ENCODE peak calls at places on chromosome 20, in four cellular contexts. One of them, this sample, is unnamed.

GRCh38 chr20:46122071-46122470 is 4.0 kb downstream of the CD40 start:
- DNase-seq in mammary epithelial cell: peak; percentile 76
- DNase-seq in prostate gland: no peak
- DNase-seq in left lung: no peak
- DNase-seq in this sample: no peak

GRCh38 chr20:40591104-40591503 is 97.9 kb downstream of the MAFB start:
- DNase-seq in prostate gland: no peak
- DNase-seq in left lung: no peak
- DNase-seq in mammary epithelial cell: peak; percentile 18
- DNase-seq in this sample: no peak

GRCh38 chr20:50169329-50169823 is 15.9 kb upstream of the PEDS1 start:
- DNase-seq in prostate gland: peak; percentile 81
- DNase-seq in left lung: peak; percentile 74
- DNase-seq in mammary epithelial cell: peak; percentile 66
- DNase-seq in this sample: no peak

GRCh38 chr20:38806855-38807655 is 1.6 kb downstream of the PPP1R16B start:
- DNase-seq in left lung: no peak
- DNase-seq in mammary epithelial cell: no peak
- DNase-seq in prostate gland: no peak
- DNase-seq in this sample: no peak

GRCh38 chr20:53894707-53895384 is 175.5 kb downstream of the BCAS1 start:
- DNase-seq in mammary epithelial cell: no peak
- DNase-seq in left lung: no peak
- DNase-seq in prostate gland: no peak
- DNase-seq in this sample: no peak

GRCh38 chr20:53752971-53753879 is 159.6 kb upstream of the ZNF217 start:
- DNase-seq in prostate gland: no peak
- DNase-seq in mammary epithelial cell: peak; percentile 66
- DNase-seq in left lung: no peak
- DNase-seq in this sample: no peak

GRCh38 chr20:30892704-30893345 is 364.6 kb upstream of the DEFB115 start:
- DNase-seq in left lung: no peak
- DNase-seq in prostate gland: no peak
- DNase-seq in mammary epithelial cell: no peak
- DNase-seq in this sample: no peak

GRCh38 chr20:976033-976432 is 26.1 kb downstream of the RSPO4 start:
- DNase-seq in prostate gland: no peak
- DNase-seq in mammary epithelial cell: no peak
- DNase-seq in left lung: no peak
- DNase-seq in this sample: no peak

GRCh38 chr20:22768266-22768665 is 183.9 kb upstream of the FOXA2 start:
- DNase-seq in prostate gland: no peak
- DNase-seq in mammary epithelial cell: no peak
- DNase-seq in left lung: no peak
- DNase-seq in this sample: no peak

GRCh38 chr20:33838035-33838864 is 27.1 kb downstream of the CHMP4B start:
- DNase-seq in mammary epithelial cell: peak; percentile 52
- DNase-seq in prostate gland: no peak
- DNase-seq in left lung: no peak
- DNase-seq in this sample: no peak

GRCh38 chr20:31863296-31864085 is 6.8 kb downstream of the DUSP15 start:
- DNase-seq in left lung: no peak
- DNase-seq in prostate gland: no peak
- DNase-seq in mammary epithelial cell: no peak
- DNase-seq in this sample: no peak

GRCh38 chr20:4375881-4376280 is 345.8 kb upstream of the PRND start:
- DNase-seq in prostate gland: no peak
- DNase-seq in left lung: peak; percentile 55
- DNase-seq in mammary epithelial cell: peak; percentile 72
- DNase-seq in this sample: no peak

GRCh38 chr20:35709269-35709668 is 10.1 kb downstream of the ROMO1 start:
- DNase-seq in prostate gland: no peak
- DNase-seq in mammary epithelial cell: no peak
- DNase-seq in left lung: no peak
- DNase-seq in this sample: no peak

GRCh38 chr20:63937596-63937995 is 18.6 kb downstream of the UCKL1 start:
- DNase-seq in prostate gland: no peak
- DNase-seq in left lung: no peak
- DNase-seq in mammary epithelial cell: no peak
- DNase-seq in this sample: no peak

GRCh38 chr20:44736170-44737021 is 9.3 kb upstream of the KCNK15 start:
- DNase-seq in prostate gland: no peak
- DNase-seq in left lung: no peak
- DNase-seq in mammary epithelial cell: peak; percentile 67
- DNase-seq in this sample: no peak

GRCh38 chr20:5349448-5349847 is 32.7 kb upstream of the PROKR2 start:
- DNase-seq in mammary epithelial cell: peak; percentile 48
- DNase-seq in prostate gland: no peak
- DNase-seq in left lung: no peak
- DNase-seq in this sample: no peak

GRCh38 chr20:11719153-11719552 is 198.5 kb upstream of the BTBD3 start:
- DNase-seq in left lung: no peak
- DNase-seq in mammary epithelial cell: no peak
- DNase-seq in prostate gland: no peak
- DNase-seq in this sample: no peak

GRCh38 chr20:22819134-22819533 is 216.0 kb upstream of the SSTR4 start:
- DNase-seq in prostate gland: no peak
- DNase-seq in mammary epithelial cell: no peak
- DNase-seq in left lung: no peak
- DNase-seq in this sample: no peak

GRCh38 chr20:50015636-50015992 is 32.8 kb downstream of the SNAI1 start:
- DNase-seq in left lung: no peak
- DNase-seq in prostate gland: no peak
- DNase-seq in mammary epithelial cell: no peak
- DNase-seq in this sample: no peak

GRCh38 chr20:10527781-10528180 is 92.7 kb downstream of the SLX4IP start:
- DNase-seq in left lung: no peak
- DNase-seq in prostate gland: no peak
- DNase-seq in mammary epithelial cell: no peak
- DNase-seq in this sample: no peak

DNA sequence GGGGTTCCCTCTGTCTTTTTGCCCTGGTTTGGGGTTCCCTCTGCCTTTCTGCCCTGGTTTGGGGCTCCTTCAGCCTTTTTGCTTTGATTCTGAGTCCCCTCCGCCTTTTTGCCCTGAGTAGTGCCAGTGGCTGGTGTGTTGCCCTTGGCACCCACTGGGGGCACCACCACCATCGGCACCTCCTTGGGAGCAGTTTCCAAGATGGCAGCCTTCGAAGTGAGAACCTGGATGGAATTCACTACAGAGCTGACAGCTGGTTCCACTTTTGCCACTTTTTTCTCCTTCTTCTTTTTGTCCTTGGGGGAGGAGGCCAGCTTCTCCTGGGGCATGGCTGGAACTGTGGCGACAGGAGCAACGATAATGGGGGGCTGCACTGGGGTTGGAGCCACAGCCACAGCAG is 22.2 kb downstream of the RRBP1 start:
- DNase-seq in mammary epithelial cell: no peak
- DNase-seq in prostate gland: no peak
- DNase-seq in left lung: no peak
- DNase-seq in this sample: no peak
- H3K27me3 ChIP-seq in mammary epithelial cell: no peaks in the 10 kb centered on the region
- H3K27me3 ChIP-seq in prostate gland: no peaks in the 10 kb centered on the region
- H3K27me3 ChIP-seq in left lung: no peaks in the 10 kb centered on the region
- H3K27me3 ChIP-seq in this sample: no peaks in the 10 kb centered on the region

GRCh38 chr20:15611579-15611978 is 961.7 kb downstream of the KIF16B start:
- DNase-seq in prostate gland: no peak
- DNase-seq in left lung: no peak
- DNase-seq in mammary epithelial cell: no peak
- DNase-seq in this sample: no peak
- H3K4me1 ChIP-seq in prostate gland: no peaks in the 10 kb centered on the region
- H3K4me1 ChIP-seq in left lung: no peaks in the 10 kb centered on the region
- H3K4me1 ChIP-seq in mammary epithelial cell: no peaks in the 10 kb centered on the region
- H3K4me1 ChIP-seq in this sample: no peaks in the 10 kb centered on the region

DNA sequence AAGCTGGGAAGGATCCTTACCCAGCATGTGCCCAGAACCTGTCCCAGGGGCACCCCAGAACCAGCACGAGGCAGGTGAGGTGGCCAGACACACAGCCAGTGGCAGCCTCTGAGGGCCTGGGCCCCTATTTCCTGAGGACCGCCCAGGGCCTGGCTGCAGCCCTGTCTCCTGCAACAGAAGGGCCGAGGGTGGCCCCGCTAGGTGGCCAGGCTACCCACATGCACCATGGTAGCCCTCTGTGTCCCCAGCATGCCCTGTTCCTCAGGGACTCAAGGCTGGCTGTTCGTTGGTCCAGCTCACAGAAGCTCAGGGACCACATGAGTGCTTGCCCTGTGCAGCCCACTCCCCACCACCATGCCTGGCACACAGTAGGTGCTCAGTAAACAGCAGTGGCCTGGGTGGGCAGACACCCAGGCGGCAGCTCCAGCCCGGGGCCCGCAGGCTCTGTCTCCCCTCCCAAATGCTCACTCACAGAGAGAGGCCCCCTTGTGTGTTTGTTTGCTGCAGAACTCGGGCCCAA is 8.2 kb downstream of the HRH3 start:
- DNase-seq in prostate gland: no peak
- DNase-seq in mammary epithelial cell: no peak
- DNase-seq in left lung: no peak
- DNase-seq in this sample: no peak
- H3K27me3 ChIP-seq in prostate gland: no peaks in the 10 kb centered on the region
- H3K27me3 ChIP-seq in mammary epithelial cell: peaks cover 7% of the 10 kb centered on the region
- H3K27me3 ChIP-seq in left lung: peaks cover 4% of the 10 kb centered on the region
- H3K27me3 ChIP-seq in this sample: no peaks in the 10 kb centered on the region

GRCh38 chr20:24445510-24446170 is 23.8 kb upstream of the SYNDIG1 start:
- DNase-seq in mammary epithelial cell: no peak
- DNase-seq in prostate gland: no peak
- DNase-seq in left lung: no peak
- DNase-seq in this sample: no peak
- H3K4me1 ChIP-seq in mammary epithelial cell: no peaks in the 10 kb centered on the region
- H3K4me1 ChIP-seq in prostate gland: no peaks in the 10 kb centered on the region
- H3K4me1 ChIP-seq in left lung: no peaks in the 10 kb centered on the region
- H3K4me1 ChIP-seq in this sample: no peaks in the 10 kb centered on the region

DNA sequence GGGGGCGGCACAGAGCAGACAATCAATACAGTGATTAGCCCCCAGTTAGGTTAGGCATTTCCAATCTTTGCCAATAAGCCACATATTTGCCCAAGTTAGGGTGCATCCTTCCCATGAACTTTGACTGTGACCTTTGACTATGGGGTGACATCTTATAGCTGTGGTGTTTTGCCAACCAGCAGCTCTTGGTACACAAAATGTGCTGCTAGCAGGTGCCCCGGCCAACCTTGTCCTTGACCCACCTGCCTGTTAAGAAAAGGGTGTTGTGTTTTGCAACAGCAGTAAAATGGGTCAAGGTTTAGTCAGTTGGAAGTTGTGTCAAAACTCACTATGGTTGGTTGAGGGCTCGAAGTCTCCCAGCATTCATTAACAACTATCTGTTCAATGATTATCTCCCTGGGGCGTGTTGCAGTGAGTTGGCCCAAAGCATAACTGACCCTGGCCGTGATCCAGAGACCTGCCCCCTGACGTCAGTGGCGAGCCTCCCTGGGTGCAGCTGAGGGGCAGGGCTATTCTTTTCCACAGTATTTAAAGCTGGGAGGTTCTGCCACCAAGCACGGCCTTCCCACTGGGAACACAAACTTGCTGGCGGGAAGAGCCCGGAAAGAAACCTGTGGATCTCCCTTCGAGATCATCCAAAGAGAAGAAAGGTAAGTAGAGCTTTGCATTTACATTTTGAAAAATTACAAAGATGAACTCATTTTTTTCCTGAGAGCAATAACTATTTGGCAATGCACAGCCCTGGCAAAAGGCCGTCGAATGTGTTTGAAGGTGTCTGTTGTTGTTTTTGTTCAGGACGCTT is at the start of gene PCK1:
- DNase-seq in mammary epithelial cell: no peak
- DNase-seq in prostate gland: no peak
- DNase-seq in left lung: no peak
- DNase-seq in this sample: no peak
- H3K27me3 ChIP-seq in mammary epithelial cell: peaks cover 7% of the 10 kb centered on the region
- H3K27me3 ChIP-seq in prostate gland: no peaks in the 10 kb centered on the region
- H3K27me3 ChIP-seq in left lung: no peaks in the 10 kb centered on the region
- H3K27me3 ChIP-seq in this sample: no peaks in the 10 kb centered on the region

GRCh38 chr20:57411406-57412283 is 20.4 kb downstream of the RBM38 start:
- DNase-seq in left lung: no peak
- DNase-seq in prostate gland: no peak
- DNase-seq in mammary epithelial cell: no peak
- DNase-seq in this sample: no peak
- H3K4me1 ChIP-seq in left lung: no peaks in the 10 kb centered on the region
- H3K4me1 ChIP-seq in prostate gland: no peaks in the 10 kb centered on the region
- H3K4me1 ChIP-seq in mammary epithelial cell: no peaks in the 10 kb centered on the region
- H3K4me1 ChIP-seq in this sample: peaks cover 29% of the 10 kb centered on the region

DNA sequence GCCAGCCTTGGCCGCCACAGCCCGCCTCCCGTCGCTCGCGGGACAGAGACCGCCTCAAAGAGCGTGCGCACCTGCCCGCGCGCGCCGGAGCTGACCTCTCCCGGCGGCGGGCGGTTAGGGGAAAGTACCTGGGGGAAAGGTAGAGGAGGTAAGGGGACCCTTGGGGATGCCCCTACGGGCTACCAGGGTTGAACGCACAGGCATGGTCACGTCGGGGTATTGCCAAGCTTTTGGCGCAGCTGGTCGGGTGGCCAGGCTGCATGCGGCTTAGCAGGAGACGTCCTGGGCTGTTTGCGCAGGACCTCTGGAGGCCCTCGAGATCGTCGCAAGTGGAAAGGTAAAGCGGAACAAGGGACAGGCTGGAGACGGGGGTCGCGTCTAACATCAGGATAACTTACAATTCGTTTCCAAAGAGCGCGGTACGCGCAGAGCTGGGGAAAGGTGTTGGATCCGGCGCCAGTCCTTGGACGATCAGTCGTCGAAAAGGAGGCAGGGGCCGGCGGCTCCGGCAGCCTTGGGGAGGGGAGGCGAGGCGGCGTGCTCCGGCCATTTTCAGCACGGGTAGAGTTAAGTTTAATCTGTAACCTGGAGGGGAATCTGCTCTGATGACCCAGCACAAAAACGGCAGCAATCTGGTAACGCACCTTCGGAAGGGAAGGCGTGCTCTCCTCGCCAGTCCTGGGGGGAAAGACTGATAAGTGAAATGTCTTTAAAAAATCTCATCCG is 9.0 kb downstream of the GNAS-AS1 start:
- DNase-seq in left lung: no peak
- DNase-seq in mammary epithelial cell: no peak
- DNase-seq in prostate gland: no peak
- DNase-seq in this sample: no peak
- H3K27me3 ChIP-seq in left lung: peaks cover 46% of the 10 kb centered on the region
- H3K27me3 ChIP-seq in mammary epithelial cell: peaks cover 9% of the 10 kb centered on the region
- H3K27me3 ChIP-seq in prostate gland: peaks cover 8% of the 10 kb centered on the region
- H3K27me3 ChIP-seq in this sample: peaks cover 96% of the 10 kb centered on the region